ENCODE peak calls at places on chromosomes 5 and 9, in five cellular contexts. D is T1000, L is NCI-H1105 treated with DMSO at 0.1 percent for 48 hours, N is HuH-7.5, Q is RWPE1. M is an unnamed sample.

GRCh38 chr9:76180541-76180940 is 213.7 kb downstream of the RFK start:
- DNase-seq in D (no peak), L (no peak), N (no peak), Q (peak; percentile 42), M (no peak)

GRCh38 chr5:55920784-55921183 is 69.6 kb downstream of the IL31RA start:
- DNase-seq in D (no peak), L (no peak), N (no peak), Q (no peak), M (no peak)

GRCh38 chr9:25677301-25678146 is 720 bp downstream of the TUSC1 start:
- DNase-seq in D (peak; percentile 67), L (no peak), N (peak; percentile 8), Q (peak; percentile 70), M (peak; percentile 44)

GRCh38 chr9:14441976-14442651 is 128.2 kb upstream of the NFIB start:
- DNase-seq in D (no peak), L (no peak), N (no peak), Q (no peak), M (peak; percentile 19)

GRCh38 chr9:75990905-75991304 is 100.4 kb downstream of the PCSK5 start:
- DNase-seq in D (no peak), L (no peak), N (no peak), Q (no peak), M (no peak)

GRCh38 chr5:943201-943873 is 50.7 kb downstream of the TRIP13 start:
- DNase-seq in D (no peak), L (no peak), N (no peak), Q (no peak), M (no peak)

GRCh38 chr5:134460551-134460950 is 48.9 kb upstream of the CDKN2AIPNL start:
- DNase-seq in D (no peak), L (no peak), N (no peak), Q (no peak), M (no peak)

GRCh38 chr5:146475906-146476305 is 28.8 kb downstream of the TCERG1 start:
- DNase-seq in D (no peak), L (no peak), N (no peak), Q (no peak), M (no peak)

GRCh38 chr5:177490311-177490991 is 7.0 kb downstream of the PDLIM7 start:
- DNase-seq in D (no peak), L (no peak), N (no peak), Q (no peak), M (no peak)

GRCh38 chr9:105168935-105169334 is 75.5 kb upstream of the SLC44A1 start:
- DNase-seq in D (no peak), L (no peak), N (no peak), Q (no peak), M (no peak)

GRCh38 chr9:78280982-78281668 is 15.8 kb upstream of the PSAT1 start:
- DNase-seq in D (no peak), L (peak; percentile 2), N (no peak), Q (no peak), M (no peak)

GRCh38 chr9:105954517-105954916 is 260.2 kb downstream of the TMEM38B start:
- DNase-seq in D (no peak), L (no peak), N (no peak), Q (no peak), M (no peak)

GRCh38 chr5:65078331-65078730 is 309.6 kb downstream of the CWC27 start:
- DNase-seq in D (no peak), L (no peak), N (no peak), Q (no peak), M (no peak)

GRCh38 chr9:21265421-21266189 is 25.8 kb upstream of the IFNA14 start:
- DNase-seq in D (no peak), L (no peak), N (no peak), Q (no peak), M (no peak)

GRCh38 chr9:34084562-34084961 is 35.9 kb upstream of the UBAP2 start:
- DNase-seq in D (no peak), L (no peak), N (no peak), Q (no peak), M (no peak)

GRCh38 chr5:142017832-142018427 is 5.1 kb upstream of the GNPDA1 start:
- DNase-seq in D (no peak), L (no peak), N (no peak), Q (no peak), M (no peak)

GRCh38 chr5:1552469-1553255 is 28.9 kb upstream of the LPCAT1 start:
- DNase-seq in D (no peak), L (peak; percentile 85), N (no peak), Q (no peak), M (no peak)

GRCh38 chr9:94971378-94972131 is 245.1 kb downstream of the AOPEP start:
- DNase-seq in D (no peak), L (no peak), N (no peak), Q (no peak), M (no peak)

M was measured in SK-N-DZ.